ENCODE peak calls at places on chromosomes 1 and 21, in four cellular contexts. One of them, this sample, is unnamed.

GRCh38 chr1:236472850-236473788 is 50.7 kb upstream of the LGALS8 start:
- DNase-seq in HFF-Myc: no peak
- DNase-seq in pancreas: no peak
- DNase-seq in K562: no peak
- DNase-seq in this sample: no peak

GRCh38 chr1:41427022-41427942 is 57.2 kb downstream of the EDN2 start:
- DNase-seq in HFF-Myc: no peak
- DNase-seq in K562: no peak
- DNase-seq in pancreas: no peak
- DNase-seq in this sample: no peak

GRCh38 chr1:167446946-167447345 is 71.4 kb downstream of the CD247 start:
- DNase-seq in K562: no peak
- DNase-seq in HFF-Myc: no peak
- DNase-seq in pancreas: no peak
- DNase-seq in this sample: no peak

GRCh38 chr21:28224191-28224755 is 768.4 kb downstream of the LTN1 start:
- DNase-seq in K562: no peak
- DNase-seq in pancreas: no peak
- DNase-seq in HFF-Myc: no peak
- DNase-seq in this sample: no peak

GRCh38 chr1:55703726-55704363 is 488.7 kb upstream of the USP24 start:
- DNase-seq in HFF-Myc: no peak
- DNase-seq in pancreas: no peak
- DNase-seq in K562: no peak
- DNase-seq in this sample: no peak

GRCh38 chr1:167486090-167486824 is 32.1 kb downstream of the CD247 start:
- DNase-seq in pancreas: no peak
- DNase-seq in K562: no peak
- DNase-seq in HFF-Myc: no peak
- DNase-seq in this sample: peak

GRCh38 chr1:1122078-1122811 is 6.4 kb upstream of the C1orf159 start:
- DNase-seq in HFF-Myc: no peak
- DNase-seq in K562: peak
- DNase-seq in pancreas: peak
- DNase-seq in this sample: peak

GRCh38 chr21:23578027-23578426 is 2029.3 kb downstream of the MRPL39 start:
- DNase-seq in K562: no peak
- DNase-seq in HFF-Myc: no peak
- DNase-seq in pancreas: no peak
- DNase-seq in this sample: no peak

GRCh38 chr1:190864013-190864610 is 386.4 kb upstream of the BRINP3 start:
- DNase-seq in HFF-Myc: no peak
- DNase-seq in pancreas: no peak
- DNase-seq in K562: no peak
- DNase-seq in this sample: no peak

GRCh38 chr1:228810385-228810784 is 75.1 kb downstream of the RHOU start:
- DNase-seq in HFF-Myc: no peak
- DNase-seq in pancreas: no peak
- DNase-seq in K562: no peak
- DNase-seq in this sample: no peak

GRCh38 chr1:2372551-2373490 is 18.5 kb downstream of the MORN1 start:
- DNase-seq in pancreas: peak
- DNase-seq in HFF-Myc: no peak
- DNase-seq in K562: no peak
- DNase-seq in this sample: no peak

GRCh38 chr1:32250893-32251716 is at the start of gene LCK:
- DNase-seq in pancreas: no peak
- DNase-seq in HFF-Myc: no peak
- DNase-seq in K562: no peak
- DNase-seq in this sample: no peak

GRCh38 chr1:212858461-212859265 is 588 bp downstream of the FLVCR1 start:
- DNase-seq in HFF-Myc: no peak
- DNase-seq in pancreas: peak
- DNase-seq in K562: peak
- DNase-seq in this sample: peak

GRCh38 chr1:229011022-229011421 is 259.9 kb upstream of the RAB4A start:
- DNase-seq in HFF-Myc: no peak
- DNase-seq in K562: no peak
- DNase-seq in pancreas: no peak
- DNase-seq in this sample: no peak

GRCh38 chr1:172970186-172970585 is 80.6 kb downstream of the TNFSF18 start:
- DNase-seq in K562: no peak
- DNase-seq in pancreas: no peak
- DNase-seq in HFF-Myc: no peak
- DNase-seq in this sample: no peak

GRCh38 chr1:65026235-65026634 is 59.9 kb upstream of the JAK1 start:
- DNase-seq in HFF-Myc: no peak
- DNase-seq in pancreas: no peak
- DNase-seq in K562: no peak
- DNase-seq in this sample: no peak

DNA sequence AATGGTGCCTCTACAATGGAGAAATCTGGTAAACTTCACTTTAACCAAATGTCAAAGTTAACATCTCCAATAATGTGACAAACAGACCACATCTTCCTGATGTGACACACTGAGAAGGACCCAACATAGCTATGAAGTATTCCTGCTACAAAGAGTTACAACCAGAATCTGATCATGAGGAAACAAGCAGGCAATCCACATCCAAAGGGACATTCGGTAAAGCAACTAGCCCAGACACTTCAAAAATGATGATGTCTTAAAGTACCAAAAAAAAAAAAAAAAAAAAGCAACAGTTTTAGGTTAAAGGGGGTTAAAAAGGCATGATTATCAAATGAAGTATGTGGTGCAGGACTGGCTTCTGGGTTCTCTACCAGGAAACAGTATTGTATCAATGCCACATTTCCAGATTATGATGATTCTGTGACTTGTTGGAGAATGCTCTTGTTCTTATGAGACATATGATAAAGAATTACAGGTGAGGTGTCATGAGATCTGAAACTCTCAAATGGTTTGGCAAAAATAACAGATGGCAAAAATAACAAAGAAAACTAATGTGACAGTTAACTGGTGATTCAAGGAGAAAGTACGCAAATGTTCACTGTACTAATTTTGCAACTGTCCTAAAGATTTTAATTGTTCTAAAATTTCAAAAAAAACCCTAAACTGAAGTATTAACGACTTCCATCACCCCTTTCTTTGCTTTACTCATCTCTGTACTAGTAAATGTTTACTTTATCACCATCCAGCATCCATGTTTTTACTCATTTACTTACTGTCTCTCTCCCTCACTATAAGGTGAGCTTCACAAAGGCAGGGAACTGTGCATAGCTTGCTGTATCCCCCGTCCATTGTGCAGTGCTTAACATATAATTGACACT is 2.8 kb downstream of the CD58 start:
- DNase-seq in pancreas: no peak
- DNase-seq in HFF-Myc: no peak
- DNase-seq in K562: peak
- DNase-seq in this sample: no peak
- H3K4me3 ChIP-seq in pancreas: no peak
- H3K4me3 ChIP-seq in HFF-Myc: no peak
- H3K4me3 ChIP-seq in K562: no peak
- H3K4me3 ChIP-seq in this sample: peak

GRCh38 chr1:47725000-47725731 is 272.0 kb downstream of the TRABD2B start:
- DNase-seq in K562: no peak
- DNase-seq in pancreas: peak
- DNase-seq in HFF-Myc: no peak
- DNase-seq in this sample: no peak
- H3K4me3 ChIP-seq in K562: no peak
- H3K4me3 ChIP-seq in pancreas: no peak
- H3K4me3 ChIP-seq in HFF-Myc: no peak
- H3K4me3 ChIP-seq in this sample: no peak

DNA sequence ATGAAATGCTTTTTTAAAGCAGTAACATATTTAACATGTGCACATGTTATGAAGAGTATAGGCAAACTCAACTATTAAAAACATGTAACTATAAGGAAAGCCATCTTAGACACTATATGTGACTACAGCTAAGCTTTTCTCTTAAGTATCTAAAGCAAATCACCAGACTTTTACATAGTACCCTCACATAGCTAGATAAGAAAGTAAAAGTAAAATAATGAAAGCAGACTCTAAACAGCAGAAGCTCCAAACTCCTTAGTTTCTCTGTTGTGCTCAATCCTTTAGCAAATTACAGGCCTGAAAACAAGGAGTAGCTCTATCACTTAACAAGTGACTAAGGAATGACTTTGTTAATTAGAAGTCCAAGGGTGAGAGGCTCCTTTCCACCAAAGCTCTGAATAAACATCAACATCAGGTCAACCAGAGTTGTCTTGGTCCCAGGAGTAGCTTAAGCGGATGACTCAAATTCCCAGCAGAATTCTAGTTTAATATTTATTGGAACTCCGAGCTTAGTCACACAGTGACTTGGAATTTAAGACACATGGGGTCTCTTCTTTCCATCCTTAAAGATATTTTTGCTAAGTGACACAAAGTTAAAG is 6.0 kb downstream of the NRIP1 start:
- DNase-seq in HFF-Myc: no peak
- DNase-seq in K562: peak
- DNase-seq in pancreas: no peak
- DNase-seq in this sample: no peak
- H3K4me3 ChIP-seq in HFF-Myc: peak
- H3K4me3 ChIP-seq in K562: no peak
- H3K4me3 ChIP-seq in pancreas: no peak
- H3K4me3 ChIP-seq in this sample: no peak

GRCh38 chr1:43331688-43332087 is 5.9 kb upstream of the MPL start:
- DNase-seq in HFF-Myc: no peak
- DNase-seq in pancreas: no peak
- DNase-seq in K562: no peak
- DNase-seq in this sample: no peak

GRCh38 chr1:43325381-43325780 is 12.2 kb upstream of the MPL start:
- DNase-seq in pancreas: no peak
- DNase-seq in HFF-Myc: no peak
- DNase-seq in K562: no peak
- DNase-seq in this sample: no peak

GRCh38 chr1:43324810-43325209 is 12.8 kb upstream of the MPL start:
- DNase-seq in K562: no peak
- DNase-seq in HFF-Myc: no peak
- DNase-seq in pancreas: no peak
- DNase-seq in this sample: no peak

GRCh38 chr1:43329995-43330751 is 7.4 kb upstream of the MPL start:
- DNase-seq in pancreas: no peak
- DNase-seq in HFF-Myc: peak
- DNase-seq in K562: peak
- DNase-seq in this sample: peak

DNA sequence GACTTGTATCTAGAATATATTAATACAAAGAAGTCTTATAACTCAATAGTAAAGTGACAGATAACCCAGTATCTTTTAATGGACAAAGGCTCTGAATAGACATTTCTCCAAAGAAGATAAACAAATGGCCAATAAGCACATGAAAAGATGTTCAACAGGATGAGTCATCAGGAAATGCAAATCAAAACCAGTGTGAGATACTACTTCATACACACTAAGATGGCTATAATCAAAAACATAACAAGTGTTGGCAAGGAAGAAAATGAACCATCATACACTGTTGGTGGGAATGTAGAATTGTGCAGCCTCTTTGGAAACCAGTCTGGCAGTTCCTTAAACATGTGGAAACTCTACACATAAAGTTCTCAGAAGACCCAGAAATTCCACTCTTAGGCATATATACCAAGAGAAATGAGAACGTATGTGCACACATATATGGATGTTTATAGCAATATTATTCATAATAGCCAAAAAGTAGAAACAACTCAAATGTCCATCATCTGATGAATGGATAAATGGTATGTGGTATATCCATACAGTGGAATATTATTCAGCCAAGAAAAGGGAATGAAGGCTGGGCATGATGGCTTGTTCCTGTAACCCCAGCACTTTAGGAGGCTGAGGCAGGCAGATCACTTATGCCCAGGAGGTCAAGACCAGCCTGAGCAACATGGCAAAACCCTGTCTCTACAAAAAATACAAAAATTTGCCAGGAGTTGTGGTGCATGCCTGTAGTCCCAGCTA is 9.9 kb upstream of the MPL start:
- DNase-seq in HFF-Myc: peak
- DNase-seq in pancreas: no peak
- DNase-seq in K562: no peak
- DNase-seq in this sample: no peak
- H3K4me3 ChIP-seq in HFF-Myc: no peak
- H3K4me3 ChIP-seq in pancreas: no peak
- H3K4me3 ChIP-seq in K562: no peak
- H3K4me3 ChIP-seq in this sample: no peak

This sample was measured in left lung.